ENCODE peak calls at places on chromosomes 16 and 17, in six cellular contexts. V, P, H, G, O and U are unnamed samples.

GRCh38 chr17:77019955-77020379 is 120.8 kb upstream of the SEC14L1 start:
- DNase-seq in V (no peak), P (no peak), H (no peak), G (no peak), O (no peak), U (no peak)

GRCh38 chr16:1079786-1080525 is 7.4 kb downstream of the SSTR5 start:
- DNase-seq in V (no peak), P (no peak), H (no peak), G (no peak), O (no peak), U (no peak)

GRCh38 chr17:58378895-58379824 is 27.2 kb upstream of the SUPT4H1 start:
- DNase-seq in V (no peak), P (no peak), H (no peak), G (no peak), O (no peak), U (no peak)

GRCh38 chr16:11610580-11610979 is 23.9 kb upstream of the LITAF start:
- DNase-seq in V (no peak), P (no peak), H (no peak), G (no peak), O (no peak), U (peak; percentile 35)

GRCh38 chr17:73300392-73300791 is 11.4 kb downstream of the CDC42EP4 start:
- DNase-seq in V (no peak), P (no peak), H (no peak), G (no peak), O (no peak), U (no peak)

GRCh38 chr17:28112199-28112995 is 69.9 kb downstream of the NLK start:
- DNase-seq in V (no peak), P (no peak), H (no peak), G (no peak), O (no peak), U (no peak)

GRCh38 chr17:36049643-36050042 is 14.4 kb upstream of the CCL18 start:
- DNase-seq in V (no peak), P (no peak), H (no peak), G (no peak), O (no peak), U (no peak)

GRCh38 chr17:74452027-74452840 is 14.2 kb upstream of the CD300A start:
- DNase-seq in V (peak; percentile 71), P (no peak), H (no peak), G (no peak), O (no peak), U (no peak)

GRCh38 chr17:76998839-76999238 is 130.6 kb downstream of the MGAT5B start:
- DNase-seq in V (no peak), P (no peak), H (no peak), G (no peak), O (no peak), U (peak; percentile 32)

GRCh38 chr16:57764341-57765159 is 29.0 kb downstream of the KATNB1 start:
- DNase-seq in V (no peak), P (no peak), H (no peak), G (no peak), O (no peak), U (no peak)

GRCh38 chr16:68388124-68388523 is 60.2 kb downstream of the SMPD3 start:
- DNase-seq in V (no peak), P (no peak), H (no peak), G (no peak), O (no peak), U (no peak)

GRCh38 chr16:28491970-28492474 is at the start of gene CLN3:
- DNase-seq in V (peak; percentile 97), P (peak; percentile 80), H (peak; percentile 92), G (peak; percentile 91), O (peak; percentile 75), U (peak; percentile 97)

GRCh38 chr16:24972608-24973220 is 42.5 kb downstream of the ARHGAP17 start:
- DNase-seq in V (no peak), P (no peak), H (no peak), G (no peak), O (no peak), U (no peak)

GRCh38 chr16:67311607-67312449 is 14.7 kb downstream of the KCTD19 start:
- DNase-seq in V (no peak), P (peak; percentile 45), H (no peak), G (no peak), O (peak; percentile 69), U (no peak)

GRCh38 chr16:70460737-70461261 is 6.4 kb downstream of the FCSK start:
- DNase-seq in V (no peak), P (no peak), H (no peak), G (no peak), O (no peak), U (no peak)

GRCh38 chr16:21116148-21116693 is 34.4 kb downstream of the DNAH3 start:
- DNase-seq in V (no peak), P (no peak), H (peak; percentile 70), G (no peak), O (no peak), U (no peak)

GRCh38 chr16:5450435-5451104 is 353.0 kb upstream of the EEF2KMT start:
- DNase-seq in V (no peak), P (no peak), H (no peak), G (no peak), O (no peak), U (no peak)

GRCh38 chr17:30429155-30429554 is 48.1 kb upstream of the GOSR1 start:
- DNase-seq in V (no peak), P (no peak), H (no peak), G (no peak), O (no peak), U (no peak)

GRCh38 chr17:49821916-49822315 is 26.0 kb downstream of the TAC4 start:
- DNase-seq in V (no peak), P (no peak), H (no peak), G (peak; percentile 70), O (no peak), U (no peak)

GRCh38 chr16:47687694-47688093 is 226.6 kb downstream of the PHKB start:
- DNase-seq in V (no peak), P (no peak), H (no peak), G (no peak), O (no peak), U (no peak)

GRCh38 chr16:3127745-3128144 is 7.1 kb upstream of the ZNF213 start:
- DNase-seq in V (no peak), P (no peak), H (no peak), G (no peak), O (no peak), U (no peak)